ENCODE peak calls at places on chromosomes 4 and X, in four cellular contexts. Z, R, E and N are unnamed samples.

GRCh38 chr4:37685726-37686372 is 327 bp downstream of the RELL1 start:
- DNase-seq in Z (no peak), R (peak; percentile 62), E (peak; percentile 32), N (no peak)

GRCh38 chr4:126799971-126800722 is 832.6 kb upstream of the INTU start:
- DNase-seq in R (no peak), Z (no peak), E (peak; percentile 32), N (no peak)

GRCh38 chrX:70901465-70901864 is 7.0 kb downstream of the TEX11 start:
- DNase-seq in Z (no peak), R (no peak), E (no peak), N (peak; percentile 52)

GRCh38 chr4:69833251-69833650 is 26.7 kb downstream of the SULT1E1 start:
- DNase-seq in E (no peak), Z (no peak), R (no peak), N (no peak)

GRCh38 chr4:80096175-80096850 is 23.3 kb upstream of the ANTXR2 start:
- DNase-seq in E (no peak), R (no peak), Z (no peak), N (no peak)

GRCh38 chr4:54228563-54229501 is at the start of gene PDGFRA:
- DNase-seq in E (no peak), Z (peak; percentile 23), R (no peak), N (peak; percentile 53)

GRCh38 chr4:128068927-128069326 is 7.8 kb downstream of the LARP1B start:
- DNase-seq in Z (peak; percentile 19), E (peak; percentile 51), R (no peak), N (peak; percentile 82)

GRCh38 chrX:135985123-135985973 is at the start of gene SLC9A6:
- DNase-seq in Z (peak; percentile 84), E (peak; percentile 54), R (peak; percentile 50), N (peak; percentile 83)

GRCh38 chr4:30616943-30617646 is 103.1 kb upstream of the PCDH7 start:
- DNase-seq in R (no peak), Z (no peak), E (no peak), N (no peak)

GRCh38 chr4:102404551-102404969 is 59.3 kb upstream of the SLC39A8 start:
- DNase-seq in R (no peak), Z (no peak), E (peak; percentile 37), N (no peak)

GRCh38 chr4:136320471-136320813 is 1211.9 kb downstream of the PCDH18 start:
- DNase-seq in Z (no peak), R (no peak), E (no peak), N (no peak)